ENCODE peak calls at places on chromosomes 2 and 18, in five cellular contexts. N is brain microvascular endothelial cell; H is hepatocyte; I is PC-3; D is CD8-positive, alpha-beta T cell. F is an unnamed sample.
A peak's percentile ranks its signal among the peaks of the same experiment; 100 is the strongest.

GRCh38 chr2:234881413-234882241 is 70.2 kb upstream of the SH3BP4 start:
- DNase-seq in N (peak; percentile 91), H (peak; percentile 81), I (peak; percentile 93), D (peak; percentile 17), F (peak; percentile 61)

GRCh38 chr2:112585873-112586477 is 1.6 kb downstream of the CHCHD5 start:
- DNase-seq in N (no peak), H (no peak), I (no peak), D (no peak), F (no peak)

GRCh38 chr2:70936979-70937811 is 1.5 kb downstream of the ATP6V1B1 start:
- DNase-seq in N (no peak), H (peak; percentile 30), I (no peak), D (no peak), F (no peak)

GRCh38 chr2:74935883-74936483 is 22.5 kb upstream of the POLE4 start:
- DNase-seq in N (peak; percentile 7), H (no peak), I (no peak), D (no peak), F (no peak)

GRCh38 chr18:48790226-48790863 is 160.4 kb downstream of the SMAD7 start:
- DNase-seq in N (peak; percentile 81), H (no peak), I (no peak), D (no peak), F (no peak)

GRCh38 chr18:32669549-32670165 is 103.2 kb downstream of the KLHL14 start:
- DNase-seq in N (no peak), H (no peak), I (no peak), D (no peak), F (no peak)

GRCh38 chr2:85760371-85760770 is 6.6 kb downstream of the ATOH8 start:
- DNase-seq in N (no peak), H (no peak), I (no peak), D (no peak), F (no peak)

GRCh38 chr2:120607996-120608395 is 127.7 kb upstream of the GLI2 start:
- DNase-seq in N (no peak), H (no peak), I (no peak), D (no peak), F (no peak)

GRCh38 chr2:33062665-33063249 is 116.0 kb downstream of the LTBP1 start:
- DNase-seq in N (peak; percentile 60), H (no peak), I (no peak), D (no peak), F (no peak)

GRCh38 chr2:231556981-231557380 is 26.7 kb upstream of the NMUR1 start:
- DNase-seq in N (no peak), H (no peak), I (no peak), D (no peak), F (no peak)

GRCh38 chr2:233399306-233400225 is 45.3 kb downstream of the DGKD start:
- DNase-seq in N (no peak), H (no peak), I (no peak), D (peak; percentile 37), F (no peak)

GRCh38 chr2:102449370-102449974 is 23.6 kb upstream of the SLC9A4 start:
- DNase-seq in N (peak; percentile 38), H (peak; percentile 62), I (peak; percentile 65), D (peak; percentile 67), F (no peak)

GRCh38 chr2:102453497-102453896 is 19.5 kb upstream of the SLC9A4 start:
- DNase-seq in N (no peak), H (no peak), I (peak; percentile 26), D (no peak), F (no peak)

GRCh38 chr2:102455061-102455670 is 17.9 kb upstream of the SLC9A4 start:
- DNase-seq in N (no peak), H (no peak), I (no peak), D (no peak), F (no peak)

GRCh38 chr2:102446936-102447335 is 24.0 kb downstream of the IL18RAP start:
- DNase-seq in N (no peak), H (no peak), I (no peak), D (no peak), F (no peak)

DNA sequence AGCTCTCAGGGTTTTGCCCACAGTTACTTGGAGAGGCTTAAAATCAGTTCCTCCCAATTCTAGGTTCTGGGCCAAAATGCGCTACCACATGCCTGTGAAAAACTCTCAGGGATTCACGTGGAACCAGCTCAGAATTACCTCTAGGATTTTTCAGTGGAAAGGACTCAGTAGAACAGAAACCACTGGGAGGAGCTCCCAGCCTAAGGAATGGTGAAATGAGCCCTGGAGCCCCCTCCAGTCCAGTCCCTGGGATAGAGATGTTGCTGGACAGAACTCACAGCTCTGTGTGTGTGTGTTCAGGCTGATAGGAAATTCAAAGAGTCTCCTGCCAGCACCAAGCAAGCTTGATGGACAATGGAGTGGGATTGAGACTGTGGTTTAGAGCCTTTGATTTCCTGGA is 21.1 kb upstream of the SLC9A4 start:
- DNase-seq in N (no peak), H (no peak), I (peak; percentile 22), D (no peak), F (no peak)
- TF ChIP-seq CTCF in N (no peak), H (no peak), I (peak; percentile 29), D (no peak), F (no peak)

GRCh38 chr18:27005589-27005988 is 140.1 kb upstream of the AQP4 start:
- DNase-seq in N (no peak), H (peak; percentile 9), I (peak; percentile 44), D (no peak), F (no peak)
- TF ChIP-seq CTCF in N (peak; percentile 73), H (peak; percentile 41), I (peak; percentile 62), D (no peak), F (peak; percentile 41)

GRCh38 chr2:36370281-36370680 is 14.7 kb downstream of the CRIM1 start:
- DNase-seq in N (no peak), H (no peak), I (no peak), D (no peak), F (no peak)
- TF ChIP-seq CTCF in N (no peak), H (no peak), I (no peak), D (no peak), F (no peak)

GRCh38 chr2:48566582-48566981 is 36.6 kb downstream of the STON1 start:
- DNase-seq in N (peak; percentile 34), H (peak; percentile 18), I (no peak), D (no peak), F (no peak)
- TF ChIP-seq CTCF in N (peak; percentile 75), H (peak; percentile 36), I (peak; percentile 31), D (no peak), F (no peak)

DNA sequence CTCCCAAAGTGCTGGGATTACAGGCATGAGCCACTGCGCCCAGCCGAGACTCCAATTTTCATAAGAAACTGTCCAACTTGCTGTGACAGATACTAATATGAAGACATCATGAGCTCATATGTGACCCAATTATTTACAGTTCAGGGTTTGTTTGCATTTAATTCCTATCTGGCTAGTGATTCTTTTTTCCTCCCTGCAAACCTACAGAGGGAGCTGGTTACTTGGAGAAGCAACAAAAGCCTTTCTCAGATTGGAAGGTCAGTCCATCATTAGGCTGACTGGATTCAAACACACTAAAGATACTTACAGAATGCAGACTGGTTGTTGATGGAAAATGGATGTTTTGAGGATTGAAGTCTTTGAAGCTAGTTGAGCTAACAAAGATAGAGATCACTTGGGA is 176.4 kb downstream of the ANKRD44 start:
- DNase-seq in N (no peak), H (no peak), I (no peak), D (no peak), F (peak; percentile 76)
- TF ChIP-seq CTCF in N (peak; percentile 8), H (no peak), I (peak; percentile 15), D (no peak), F (peak; percentile 65)

GRCh38 chr2:677056-677949 is at the start of gene TMEM18:
- DNase-seq in N (peak; percentile 98), H (peak; percentile 98), I (peak; percentile 98), D (peak; percentile 88), F (peak; percentile 98)

GRCh38 chr2:676647-677055 is 555 bp downstream of the TMEM18 start:
- DNase-seq in N (peak; percentile 97), H (peak; percentile 99), I (peak; percentile 97), D (peak; percentile 94), F (peak; percentile 87)

GRCh38 chr2:675051-675450 is 2.2 kb downstream of the TMEM18 start:
- DNase-seq in N (no peak), H (no peak), I (no peak), D (no peak), F (no peak)

GRCh38 chr2:675460-675859 is 1.7 kb downstream of the TMEM18 start:
- DNase-seq in N (no peak), H (no peak), I (no peak), D (no peak), F (no peak)

DNA sequence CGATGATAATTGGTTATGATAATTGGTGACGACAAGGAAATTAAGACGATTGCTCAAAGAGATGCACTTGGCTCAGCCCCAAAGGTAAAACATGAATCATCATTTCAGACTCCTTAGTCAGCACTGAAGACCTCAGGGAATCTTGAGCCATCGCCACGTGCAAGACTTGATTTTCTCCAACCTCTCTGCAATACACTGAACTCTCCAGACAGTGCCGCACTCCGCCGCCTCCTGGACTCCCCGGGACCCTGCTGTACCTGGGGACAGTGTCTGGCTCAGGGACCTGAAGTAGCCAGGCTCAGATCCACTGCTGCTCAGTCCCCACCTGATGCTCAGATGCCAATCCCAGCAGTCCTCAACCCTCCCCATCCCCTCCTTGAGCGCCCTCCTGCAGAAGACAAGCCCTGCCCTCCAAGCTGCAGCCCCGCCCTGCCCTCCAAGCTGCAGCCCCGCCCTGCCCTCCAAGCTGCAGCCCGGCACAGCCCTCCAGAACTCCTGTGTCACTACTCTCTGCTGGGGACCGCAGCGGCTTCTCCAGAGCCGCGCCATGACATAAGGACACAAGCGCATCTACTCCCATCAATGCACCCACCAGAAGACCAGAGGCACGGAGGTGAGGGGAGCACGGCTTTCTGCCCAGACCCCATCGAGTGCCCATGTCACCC is 1.1 kb downstream of the TMEM18 start:
- DNase-seq in N (peak; percentile 88), H (peak; percentile 87), I (peak; percentile 88), D (peak; percentile 29), F (no peak)
- TF ChIP-seq CTCF in N (peak; percentile 71), H (peak; percentile 53), I (peak; percentile 52), D (no peak), F (peak; percentile 3)

DNA sequence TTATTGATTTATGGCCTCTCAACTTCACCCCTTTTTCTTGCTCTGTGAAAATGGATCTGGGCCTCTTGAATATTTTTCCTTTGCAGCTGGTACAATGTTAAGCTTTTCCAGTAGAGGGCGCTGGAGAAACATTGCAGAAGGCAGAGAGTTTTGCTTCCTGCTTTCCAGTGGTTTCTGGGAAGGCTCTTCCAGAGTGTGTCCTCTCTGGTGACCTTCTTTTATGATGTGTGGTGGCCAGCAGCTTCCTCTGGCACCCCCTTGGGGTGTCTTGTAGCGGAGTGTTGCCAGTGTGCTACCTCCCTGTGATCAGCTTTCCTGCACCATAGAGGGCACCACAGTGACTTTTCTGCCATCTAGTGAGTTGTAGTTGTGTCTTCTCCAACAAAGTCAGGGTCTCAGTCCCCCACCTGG is 25.4 kb upstream of the MGAT5 start:
- DNase-seq in N (no peak), H (no peak), I (peak; percentile 17), D (no peak), F (no peak)
- TF ChIP-seq CTCF in N (peak; percentile 56), H (peak; percentile 27), I (peak; percentile 56), D (no peak), F (peak; percentile 28)